ENCODE peak calls at places on chromosome 6, in eight cellular contexts. One of them, this sample, is unnamed. For H3K4me1, the result is how much of the 10 kb centered on the place peaks cover.

GRCh38 chr6:131419698-131420097 is 153.3 kb upstream of the ARG1 start:
- DNase-seq in spleen: no peak
- DNase-seq in GM23248: no peak
- DNase-seq in A549: no peak
- DNase-seq in breast epithelium: no peak
- DNase-seq in transverse colon: no peak
- DNase-seq in upper lobe of left lung: no peak
- DNase-seq in upper lobe of right lung: no peak
- DNase-seq in this sample: no peak

GRCh38 chr6:135983720-135984343 is 132.3 kb downstream of the PDE7B start:
- DNase-seq in spleen: no peak
- DNase-seq in A549: peak
- DNase-seq in breast epithelium: no peak
- DNase-seq in transverse colon: no peak
- DNase-seq in upper lobe of right lung: no peak
- DNase-seq in upper lobe of left lung: no peak
- DNase-seq in GM23248: no peak
- DNase-seq in this sample: no peak

GRCh38 chr6:150924808-150925654 is 59.5 kb downstream of the MTHFD1L start:
- DNase-seq in A549: peak
- DNase-seq in upper lobe of left lung: no peak
- DNase-seq in spleen: no peak
- DNase-seq in GM23248: peak
- DNase-seq in transverse colon: no peak
- DNase-seq in breast epithelium: no peak
- DNase-seq in upper lobe of right lung: no peak
- DNase-seq in this sample: no peak

GRCh38 chr6:150560004-150560883 is 39.4 kb upstream of the PLEKHG1 start:
- DNase-seq in transverse colon: no peak
- DNase-seq in spleen: no peak
- DNase-seq in upper lobe of right lung: no peak
- DNase-seq in upper lobe of left lung: no peak
- DNase-seq in breast epithelium: no peak
- DNase-seq in GM23248: no peak
- DNase-seq in A549: no peak
- DNase-seq in this sample: no peak

GRCh38 chr6:34386316-34387137 is 5.9 kb downstream of the NUDT3 start:
- DNase-seq in GM23248: peak
- DNase-seq in breast epithelium: no peak
- DNase-seq in spleen: no peak
- DNase-seq in A549: peak
- DNase-seq in transverse colon: no peak
- DNase-seq in upper lobe of right lung: no peak
- DNase-seq in upper lobe of left lung: no peak
- DNase-seq in this sample: no peak

GRCh38 chr6:21438237-21438985 is 155.1 kb upstream of the SOX4 start:
- DNase-seq in transverse colon: no peak
- DNase-seq in upper lobe of left lung: no peak
- DNase-seq in breast epithelium: no peak
- DNase-seq in GM23248: no peak
- DNase-seq in spleen: no peak
- DNase-seq in A549: no peak
- DNase-seq in upper lobe of right lung: no peak
- DNase-seq in this sample: no peak

GRCh38 chr6:25675172-25675571 is 23.2 kb downstream of the SCGN start:
- DNase-seq in breast epithelium: no peak
- DNase-seq in A549: no peak
- DNase-seq in upper lobe of left lung: no peak
- DNase-seq in transverse colon: no peak
- DNase-seq in GM23248: no peak
- DNase-seq in spleen: no peak
- DNase-seq in upper lobe of right lung: no peak
- DNase-seq in this sample: no peak

GRCh38 chr6:98529364-98529763 is 305.0 kb upstream of the POU3F2 start:
- DNase-seq in A549: no peak
- DNase-seq in transverse colon: no peak
- DNase-seq in upper lobe of left lung: peak
- DNase-seq in breast epithelium: no peak
- DNase-seq in upper lobe of right lung: no peak
- DNase-seq in GM23248: no peak
- DNase-seq in spleen: no peak
- DNase-seq in this sample: no peak

GRCh38 chr6:170416303-170416702 is 109.7 kb downstream of the FAM120B start:
- DNase-seq in spleen: no peak
- DNase-seq in transverse colon: no peak
- DNase-seq in A549: no peak
- DNase-seq in upper lobe of right lung: no peak
- DNase-seq in breast epithelium: no peak
- DNase-seq in upper lobe of left lung: no peak
- DNase-seq in GM23248: no peak
- DNase-seq in this sample: no peak

GRCh38 chr6:105759946-105760345 is 326.2 kb upstream of the PRDM1 start:
- DNase-seq in GM23248: peak
- DNase-seq in A549: peak
- DNase-seq in spleen: no peak
- DNase-seq in breast epithelium: no peak
- DNase-seq in upper lobe of right lung: no peak
- DNase-seq in upper lobe of left lung: no peak
- DNase-seq in transverse colon: no peak
- DNase-seq in this sample: no peak

GRCh38 chr6:156826290-156826955 is 49.2 kb downstream of the ARID1B start:
- DNase-seq in upper lobe of left lung: no peak
- DNase-seq in A549: no peak
- DNase-seq in spleen: no peak
- DNase-seq in GM23248: no peak
- DNase-seq in upper lobe of right lung: peak
- DNase-seq in breast epithelium: no peak
- DNase-seq in transverse colon: no peak
- DNase-seq in this sample: no peak

GRCh38 chr6:25454141-25454540 is 175.0 kb downstream of the CARMIL1 start:
- DNase-seq in A549: no peak
- DNase-seq in transverse colon: no peak
- DNase-seq in spleen: no peak
- DNase-seq in upper lobe of left lung: no peak
- DNase-seq in GM23248: peak
- DNase-seq in upper lobe of right lung: no peak
- DNase-seq in breast epithelium: no peak
- DNase-seq in this sample: no peak

GRCh38 chr6:31180500-31180899 is 10.0 kb upstream of the POU5F1 start:
- DNase-seq in transverse colon: no peak
- DNase-seq in A549: no peak
- DNase-seq in upper lobe of right lung: peak
- DNase-seq in spleen: peak
- DNase-seq in GM23248: no peak
- DNase-seq in breast epithelium: peak
- DNase-seq in upper lobe of left lung: peak
- DNase-seq in this sample: no peak

GRCh38 chr6:141307309-141307998 is 825.3 kb upstream of the GJE1 start:
- DNase-seq in spleen: no peak
- DNase-seq in breast epithelium: no peak
- DNase-seq in upper lobe of left lung: no peak
- DNase-seq in transverse colon: no peak
- DNase-seq in GM23248: no peak
- DNase-seq in A549: no peak
- DNase-seq in upper lobe of right lung: no peak
- DNase-seq in this sample: no peak

GRCh38 chr6:149140137-149140909 is 177.2 kb upstream of the TAB2 start:
- DNase-seq in spleen: peak
- DNase-seq in upper lobe of right lung: no peak
- DNase-seq in breast epithelium: no peak
- DNase-seq in GM23248: no peak
- DNase-seq in A549: no peak
- DNase-seq in transverse colon: no peak
- DNase-seq in upper lobe of left lung: no peak
- DNase-seq in this sample: no peak

GRCh38 chr6:168196385-168196860 is 117.4 kb upstream of the FRMD1 start:
- DNase-seq in transverse colon: peak
- DNase-seq in upper lobe of left lung: no peak
- DNase-seq in upper lobe of right lung: peak
- DNase-seq in breast epithelium: peak
- DNase-seq in A549: peak
- DNase-seq in GM23248: no peak
- DNase-seq in spleen: no peak
- DNase-seq in this sample: no peak

GRCh38 chr6:36566418-36566905 is 19.2 kb upstream of the STK38 start:
- DNase-seq in spleen: no peak
- DNase-seq in A549: no peak
- DNase-seq in GM23248: no peak
- DNase-seq in transverse colon: no peak
- DNase-seq in breast epithelium: no peak
- DNase-seq in upper lobe of right lung: no peak
- DNase-seq in upper lobe of left lung: no peak
- DNase-seq in this sample: no peak

DNA sequence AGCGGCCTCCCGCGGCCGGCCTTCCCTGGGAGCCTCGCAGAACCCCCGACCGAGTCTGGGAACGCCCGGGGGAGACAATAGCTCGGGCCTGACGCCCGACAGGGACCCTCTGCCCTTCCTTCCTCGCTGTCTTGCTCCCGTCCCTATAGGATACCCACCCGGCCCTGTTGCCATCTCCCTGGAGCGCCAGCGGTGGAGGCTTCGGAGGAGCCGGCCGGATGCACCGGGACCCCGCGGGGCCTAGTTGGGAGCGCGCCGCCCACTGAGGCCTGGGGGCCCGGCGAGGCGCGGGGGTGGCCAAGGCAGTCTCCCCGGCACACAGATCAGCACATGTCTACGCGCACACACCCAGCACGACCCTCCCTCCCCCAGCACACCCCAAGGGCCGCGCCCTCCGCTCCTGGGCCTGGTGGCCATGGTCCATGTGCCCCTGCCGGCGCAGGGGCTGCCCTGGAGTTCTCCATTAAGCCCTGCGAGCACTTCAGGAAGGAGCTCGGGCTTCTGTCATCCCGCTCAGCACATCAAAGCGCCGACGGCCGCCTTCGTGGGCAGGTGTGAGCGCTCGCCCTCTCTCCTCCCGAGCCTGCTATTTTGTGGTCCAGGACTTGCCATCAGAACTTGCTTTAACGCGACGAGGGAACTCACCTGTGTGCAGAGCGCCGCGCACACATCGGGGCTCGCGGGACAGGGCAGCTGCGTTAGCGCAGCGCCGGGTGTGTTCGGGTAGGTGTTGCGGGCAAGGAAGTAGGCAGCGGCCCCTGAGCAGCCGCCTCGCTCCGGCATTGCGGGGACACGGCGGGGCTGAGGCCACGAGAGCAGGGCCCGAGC is 3.7 kb downstream of the FOXF2 start:
- DNase-seq in upper lobe of left lung: no peak
- DNase-seq in upper lobe of right lung: no peak
- DNase-seq in A549: no peak
- DNase-seq in spleen: peak
- DNase-seq in GM23248: no peak
- DNase-seq in transverse colon: no peak
- DNase-seq in breast epithelium: no peak
- DNase-seq in this sample: no peak
- H3K4me1 ChIP-seq in upper lobe of left lung: under half
- H3K4me1 ChIP-seq in upper lobe of right lung: under half
- H3K4me1 ChIP-seq in A549: under half
- H3K4me1 ChIP-seq in spleen: under half
- H3K4me1 ChIP-seq in GM23248: under half
- H3K4me1 ChIP-seq in transverse colon: under half
- H3K4me1 ChIP-seq in breast epithelium: under half
- H3K4me1 ChIP-seq in this sample: under half

GRCh38 chr6:152023613-152024012 is 216.1 kb downstream of the ESR1 start:
- DNase-seq in A549: no peak
- DNase-seq in transverse colon: no peak
- DNase-seq in upper lobe of right lung: no peak
- DNase-seq in breast epithelium: no peak
- DNase-seq in GM23248: no peak
- DNase-seq in upper lobe of left lung: no peak
- DNase-seq in spleen: no peak
- DNase-seq in this sample: no peak

GRCh38 chr6:152022303-152022702 is 214.8 kb downstream of the ESR1 start:
- DNase-seq in breast epithelium: no peak
- DNase-seq in A549: no peak
- DNase-seq in spleen: no peak
- DNase-seq in GM23248: no peak
- DNase-seq in upper lobe of left lung: no peak
- DNase-seq in transverse colon: no peak
- DNase-seq in upper lobe of right lung: no peak
- DNase-seq in this sample: no peak

GRCh38 chr6:152026291-152026690 is 218.8 kb downstream of the ESR1 start:
- DNase-seq in transverse colon: no peak
- DNase-seq in A549: no peak
- DNase-seq in upper lobe of right lung: no peak
- DNase-seq in breast epithelium: no peak
- DNase-seq in spleen: no peak
- DNase-seq in upper lobe of left lung: no peak
- DNase-seq in GM23248: peak
- DNase-seq in this sample: no peak
- H3K4me3 ChIP-seq in transverse colon: peak
- H3K4me3 ChIP-seq in A549: no peak
- H3K4me3 ChIP-seq in upper lobe of right lung: no peak
- H3K4me3 ChIP-seq in breast epithelium: no peak
- H3K4me3 ChIP-seq in spleen: peak
- H3K4me3 ChIP-seq in upper lobe of left lung: no peak
- H3K4me3 ChIP-seq in GM23248: peak
- H3K4me3 ChIP-seq in this sample: no peak

GRCh38 chr6:113640046-113640445 is 217.1 kb upstream of the MARCKS start:
- DNase-seq in transverse colon: no peak
- DNase-seq in GM23248: no peak
- DNase-seq in upper lobe of left lung: no peak
- DNase-seq in upper lobe of right lung: no peak
- DNase-seq in breast epithelium: no peak
- DNase-seq in A549: no peak
- DNase-seq in spleen: no peak
- DNase-seq in this sample: no peak
- H3K4me1 ChIP-seq in transverse colon: half or more
- H3K4me1 ChIP-seq in GM23248: under half
- H3K4me1 ChIP-seq in upper lobe of left lung: under half
- H3K4me1 ChIP-seq in upper lobe of right lung: under half
- H3K4me1 ChIP-seq in breast epithelium: under half
- H3K4me1 ChIP-seq in A549: under half
- H3K4me1 ChIP-seq in spleen: under half
- H3K4me1 ChIP-seq in this sample: under half

GRCh38 chr6:158854214-158855101 is 35.3 kb upstream of the EZR start:
- DNase-seq in GM23248: peak
- DNase-seq in upper lobe of right lung: no peak
- DNase-seq in transverse colon: no peak
- DNase-seq in breast epithelium: no peak
- DNase-seq in A549: no peak
- DNase-seq in upper lobe of left lung: no peak
- DNase-seq in spleen: no peak
- DNase-seq in this sample: peak

GRCh38 chr6:158850807-158851115 is 31.6 kb upstream of the EZR start:
- DNase-seq in GM23248: peak
- DNase-seq in breast epithelium: no peak
- DNase-seq in spleen: no peak
- DNase-seq in A549: no peak
- DNase-seq in upper lobe of right lung: no peak
- DNase-seq in transverse colon: no peak
- DNase-seq in upper lobe of left lung: no peak
- DNase-seq in this sample: no peak

GRCh38 chr6:158852312-158853071 is 33.3 kb upstream of the EZR start:
- DNase-seq in transverse colon: no peak
- DNase-seq in GM23248: no peak
- DNase-seq in spleen: no peak
- DNase-seq in breast epithelium: no peak
- DNase-seq in A549: no peak
- DNase-seq in upper lobe of left lung: peak
- DNase-seq in upper lobe of right lung: no peak
- DNase-seq in this sample: no peak

GRCh38 chr6:158853872-158854213 is 34.7 kb upstream of the EZR start:
- DNase-seq in upper lobe of right lung: no peak
- DNase-seq in GM23248: no peak
- DNase-seq in breast epithelium: no peak
- DNase-seq in upper lobe of left lung: no peak
- DNase-seq in transverse colon: no peak
- DNase-seq in spleen: no peak
- DNase-seq in A549: no peak
- DNase-seq in this sample: no peak

GRCh38 chr6:158853072-158853871 is 34.1 kb upstream of the EZR start:
- DNase-seq in breast epithelium: peak
- DNase-seq in A549: peak
- DNase-seq in spleen: peak
- DNase-seq in transverse colon: peak
- DNase-seq in upper lobe of right lung: peak
- DNase-seq in upper lobe of left lung: no peak
- DNase-seq in GM23248: peak
- DNase-seq in this sample: peak
- H3K4me3 ChIP-seq in breast epithelium: no peak
- H3K4me3 ChIP-seq in A549: peak
- H3K4me3 ChIP-seq in spleen: peak
- H3K4me3 ChIP-seq in transverse colon: peak
- H3K4me3 ChIP-seq in upper lobe of right lung: no peak
- H3K4me3 ChIP-seq in upper lobe of left lung: no peak
- H3K4me3 ChIP-seq in GM23248: no peak
- H3K4me3 ChIP-seq in this sample: peak